ENCODE peak calls at places on chromosomes 7 and 10, in nine cellular contexts. E is body of pancreas; Z is adrenal gland; W is GM23248; D is uterus; C is CD4-positive, alpha-beta memory T cell; O is tibial nerve; B is A673; R is astrocyte. T is an unnamed sample.

GRCh38 chr10:80480852-80481251 is 26.7 kb downstream of the TSPAN14 start:
- DNase-seq in Z (no peak), W (no peak), R (no peak), B (no peak), C (no peak), D (no peak), O (no peak), E (no peak), T (no peak)

GRCh38 chr7:104652434-104652833 is 324.0 kb downstream of the LHFPL3 start:
- DNase-seq in B (no peak), R (no peak), Z (no peak), O (no peak), C (no peak), E (no peak), W (no peak), D (no peak), T (no peak)

GRCh38 chr7:127938588-127938987 is 92.6 kb downstream of the LRRC4 start:
- DNase-seq in O (no peak), Z (peak; percentile 67), W (peak; percentile 93), R (peak; percentile 87), E (no peak), D (no peak), B (peak; percentile 40), C (no peak), T (no peak)

GRCh38 chr10:70478191-70479160 is at the start of gene PALD1:
- DNase-seq in O (peak; percentile 37), W (peak; percentile 57), D (peak; percentile 70), B (peak; percentile 87), C (no peak), E (peak; percentile 57), Z (peak; percentile 80), R (peak; percentile 39), T (peak; percentile 39)

GRCh38 chr7:31114593-31115343 is 62.7 kb downstream of the ADCYAP1R1 start:
- DNase-seq in C (no peak), Z (peak; percentile 49), O (no peak), R (peak; percentile 34), E (no peak), B (peak; percentile 26), W (peak; percentile 65), D (no peak), T (peak; percentile 64)

GRCh38 chr7:151768805-151769188 is 108.1 kb downstream of the PRKAG2 start:
- DNase-seq in B (no peak), D (no peak), Z (no peak), W (no peak), C (no peak), E (no peak), R (no peak), O (no peak), T (no peak)

GRCh38 chr10:27614776-27615175 is 110.7 kb downstream of the RAB18 start:
- DNase-seq in W (no peak), C (no peak), E (no peak), B (no peak), R (no peak), D (no peak), O (no peak), Z (no peak), T (no peak)

GRCh38 chr10:44383749-44384600 is 922 bp downstream of the CXCL12 start:
- DNase-seq in B (no peak), O (no peak), R (no peak), Z (peak; percentile 50), D (peak; percentile 30), C (no peak), E (peak; percentile 61), W (peak; percentile 79), T (peak; percentile 63)

DNA sequence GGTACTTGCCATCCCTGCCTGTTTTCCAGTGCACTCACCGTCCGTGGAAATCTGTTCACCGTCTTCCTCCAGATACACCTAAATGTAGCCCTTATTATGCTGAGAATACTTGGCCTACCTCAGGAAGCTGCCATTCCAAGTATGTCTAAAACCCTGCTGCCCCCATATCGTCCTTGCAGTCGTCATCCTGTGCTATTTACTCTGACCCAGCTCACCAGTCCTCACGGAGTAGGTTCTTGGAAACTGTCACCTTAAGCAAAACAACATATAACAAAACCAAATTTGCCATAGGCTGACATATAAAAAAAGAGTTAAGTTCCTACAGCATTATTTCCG is 880 bp upstream of the PIP4K2A start:
- DNase-seq in D (no peak), O (no peak), Z (no peak), R (no peak), E (no peak), C (no peak), W (no peak), B (no peak), T (no peak)
- H3K27ac ChIP-seq in D (no peak overlapping the region), O (peak overlapping the region; percentile 89), Z (peak overlapping the region; percentile 95), R (no peak overlapping the region), E (no peak overlapping the region), C (peak overlapping the region; percentile 76), W (no peak overlapping the region), B (no peak overlapping the region), T (no peak overlapping the region)

GRCh38 chr7:155880721-155881120 is 68.5 kb upstream of the SHH start:
- DNase-seq in Z (no peak), R (no peak), D (no peak), B (no peak), E (no peak), W (no peak), O (no peak), C (no peak), T (no peak)
- H3K27ac ChIP-seq in Z (no peak overlapping the region), R (no peak overlapping the region), D (no peak overlapping the region), B (no peak overlapping the region), E (no peak overlapping the region), W (no peak overlapping the region), O (no peak overlapping the region), C (no peak overlapping the region), T (no peak overlapping the region)

GRCh38 chr10:5012595-5012994 is 8.9 kb upstream of the AKR1C2 start:
- DNase-seq in W (no peak), R (no peak), D (no peak), O (no peak), B (no peak), Z (no peak), C (no peak), E (no peak), T (no peak)

GRCh38 chr10:5014936-5015335 is 11.3 kb upstream of the AKR1C2 start:
- DNase-seq in E (peak; percentile 56), D (no peak), C (no peak), B (peak; percentile 51), O (no peak), W (peak; percentile 42), R (no peak), Z (no peak), T (no peak)

GRCh38 chr10:5018150-5018549 is 14.5 kb upstream of the AKR1C2 start:
- DNase-seq in W (no peak), C (no peak), Z (no peak), E (no peak), D (no peak), B (peak; percentile 37), O (no peak), R (no peak), T (no peak)

GRCh38 chr10:5013385-5013784 is 9.7 kb upstream of the AKR1C2 start:
- DNase-seq in W (no peak), Z (no peak), E (no peak), C (no peak), D (no peak), B (no peak), O (no peak), R (no peak), T (no peak)
- H3K27ac ChIP-seq in W (no peak overlapping the region), Z (no peak overlapping the region), E (no peak overlapping the region), C (no peak overlapping the region), D (no peak overlapping the region), B (no peak overlapping the region), O (no peak overlapping the region), R (no peak overlapping the region), T (no peak overlapping the region)

GRCh38 chr7:55108818-55109217 is 90.0 kb downstream of the EGFR start:
- DNase-seq in B (no peak), R (no peak), Z (no peak), W (no peak), D (no peak), O (no peak), E (no peak), C (no peak), T (no peak)

GRCh38 chr7:55112056-55112455 is 93.2 kb downstream of the EGFR start:
- DNase-seq in D (no peak), O (no peak), Z (no peak), C (no peak), W (no peak), B (no peak), R (no peak), E (no peak), T (no peak)

GRCh38 chr7:55109384-55110167 is 90.8 kb downstream of the EGFR start:
- DNase-seq in B (no peak), R (peak; percentile 65), O (no peak), D (no peak), E (no peak), Z (no peak), C (no peak), W (peak; percentile 56), T (no peak)

GRCh38 chr7:55108401-55108800 is 89.6 kb downstream of the EGFR start:
- DNase-seq in Z (no peak), R (no peak), W (no peak), C (no peak), D (no peak), O (no peak), E (no peak), B (no peak), T (no peak)

DNA sequence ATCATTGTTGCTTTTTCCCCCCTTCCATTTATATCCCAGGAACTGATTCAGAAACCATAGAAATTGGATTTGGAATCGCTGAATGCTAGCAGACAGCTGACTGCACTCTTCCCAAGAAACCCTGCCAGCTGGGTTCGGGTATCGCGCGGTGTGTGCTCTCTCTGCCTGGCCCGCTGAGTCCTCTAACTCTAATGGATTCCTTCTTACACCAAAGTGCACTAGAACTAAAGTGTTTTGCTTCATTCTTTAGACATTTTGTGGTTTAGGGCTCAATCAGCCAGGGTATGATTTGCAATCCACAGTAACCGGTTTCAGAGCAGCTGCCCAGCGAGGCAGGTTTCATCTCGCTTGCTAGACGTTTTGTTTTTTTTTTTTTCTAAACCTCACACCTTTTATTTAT is 92.2 kb downstream of the EGFR start:
- DNase-seq in O (no peak), W (peak; percentile 68), C (no peak), D (no peak), E (no peak), R (peak; percentile 92), B (no peak), Z (no peak), T (peak; percentile 66)
- H3K27ac ChIP-seq in O (peak overlapping the region; percentile 56), W (peak overlapping the region; percentile 54), C (no peak overlapping the region), D (peak overlapping the region; percentile 3), E (no peak overlapping the region), R (peak overlapping the region; percentile 77), B (no peak overlapping the region), Z (no peak overlapping the region), T (no peak overlapping the region)